ENCODE peak calls at places on chromosomes 6 and 20, in five cellular contexts. J, S, U, L and P are unnamed samples.

GRCh38 chr20:63253438-63254236 is 626 bp downstream of the NKAIN4 start:
- DNase-seq in J (no peak), S (no peak), U (no peak), L (no peak), P (no peak)

GRCh38 chr6:44446626-44447297 is 59.3 kb downstream of the CDC5L start:
- DNase-seq in J (no peak), S (no peak), U (no peak), L (no peak), P (no peak)

GRCh38 chr6:131216277-131216676 is 81.0 kb downstream of the AKAP7 start:
- DNase-seq in J (no peak), S (no peak), U (no peak), L (no peak), P (no peak)

GRCh38 chr6:170052991-170053821 is 237.7 kb downstream of the DLL1 start:
- DNase-seq in J (no peak), S (peak), U (peak), L (no peak), P (no peak)

GRCh38 chr6:82022614-82023102 is 224.9 kb downstream of the IBTK start:
- DNase-seq in J (no peak), S (no peak), U (no peak), L (no peak), P (no peak)

GRCh38 chr6:161211380-161212035 is 62.4 kb downstream of the AGPAT4 start:
- DNase-seq in J (no peak), S (no peak), U (no peak), L (no peak), P (no peak)

GRCh38 chr20:58709703-58710039 is 17.1 kb downstream of the NPEPL1 start:
- DNase-seq in J (no peak), S (no peak), U (no peak), L (no peak), P (no peak)

GRCh38 chr6:99241905-99242534 is 107.5 kb downstream of the FAXC start:
- DNase-seq in J (no peak), S (peak), U (no peak), L (no peak), P (no peak)

GRCh38 chr20:44692932-44693476 is 22.2 kb upstream of the CCN5 start:
- DNase-seq in J (no peak), S (no peak), U (peak), L (no peak), P (no peak)

GRCh38 chr6:147770221-147770620 is 261.7 kb downstream of the SAMD5 start:
- DNase-seq in J (no peak), S (no peak), U (no peak), L (no peak), P (no peak)

GRCh38 chr6:91083226-91083625 is 496.4 kb upstream of the MAP3K7 start:
- DNase-seq in J (no peak), S (no peak), U (no peak), L (no peak), P (no peak)

GRCh38 chr20:15654208-15654649 is 919.0 kb downstream of the KIF16B start:
- DNase-seq in J (no peak), S (peak), U (no peak), L (no peak), P (peak)